ENCODE peak calls at places on chromosomes 11 and 22, in six cellular contexts. R is body of pancreas; S is choroid plexus epithelial cell; K is upper lobe of left lung; B is effector memory CD4-positive, alpha-beta T cell; E is cardiac muscle cell. I is an unnamed sample.

GRCh38 chr11:29432719-29433325 is 584.0 kb downstream of the KCNA4 start:
- DNase-seq in K (no peak), B (no peak), R (no peak), S (peak; percentile 44), E (peak; percentile 48), I (peak; percentile 42)

GRCh38 chr11:44005956-44006355 is 41.8 kb upstream of the ACCSL start:
- DNase-seq in B (no peak), R (no peak), E (no peak), S (no peak), K (no peak), I (no peak)

GRCh38 chr22:17966403-17966717 is 58.0 kb downstream of the MICAL3 start:
- DNase-seq in K (no peak), B (no peak), E (no peak), R (no peak), S (no peak), I (no peak)

GRCh38 chr11:36510567-36511020 is 522 bp upstream of the TRAF6 start:
- DNase-seq in R (no peak), E (no peak), S (peak; percentile 39), K (no peak), B (no peak), I (peak; percentile 49)

GRCh38 chr11:4560462-4560861 is 15.5 kb downstream of the OR52M1 start:
- DNase-seq in R (peak; percentile 4), K (no peak), E (no peak), B (no peak), S (no peak), I (no peak)

GRCh38 chr22:40044870-40045834 is 50.4 kb downstream of the FAM83F start:
- DNase-seq in E (peak; percentile 79), S (peak; percentile 28), B (peak; percentile 72), K (peak; percentile 65), R (peak; percentile 56), I (peak; percentile 24)

GRCh38 chr11:77126861-77127673 is 979 bp upstream of the MYO7A start:
- DNase-seq in S (peak; percentile 59), K (no peak), E (peak; percentile 66), B (peak; percentile 11), R (peak; percentile 42), I (peak; percentile 51)

GRCh38 chr22:28430656-28431055 is 249.0 kb downstream of the TTC28 start:
- DNase-seq in R (no peak), K (no peak), S (no peak), B (no peak), E (no peak), I (peak; percentile 71)

GRCh38 chr11:57732661-57733060 is 8.6 kb upstream of the SELENOH start:
- DNase-seq in E (no peak), K (no peak), S (no peak), B (no peak), R (no peak), I (no peak)

GRCh38 chr22:21703684-21704316 is 31.8 kb downstream of the YPEL1 start:
- DNase-seq in R (no peak), B (no peak), S (no peak), K (no peak), E (no peak), I (no peak)

GRCh38 chr11:61091373-61092279 is 10.7 kb upstream of the CD5 start:
- DNase-seq in S (peak; percentile 41), R (no peak), K (peak; percentile 21), B (no peak), E (peak; percentile 31), I (peak; percentile 3)

GRCh38 chr22:30393885-30394284 is 2.9 kb upstream of the SEC14L2 start:
- DNase-seq in R (no peak), S (no peak), E (no peak), B (no peak), K (no peak), I (no peak)

GRCh38 chr22:20064140-20064480 is 15.9 kb upstream of the DGCR8 start:
- DNase-seq in R (no peak), S (no peak), B (no peak), E (no peak), K (no peak), I (no peak)

GRCh38 chr11:72848846-72849466 is 34.7 kb downstream of the ATG16L2 start:
- DNase-seq in R (no peak), S (peak; percentile 74), E (peak; percentile 51), B (no peak), K (no peak), I (peak; percentile 51)

GRCh38 chr11:91979775-91980174 is 244.8 kb upstream of the FAT3 start:
- DNase-seq in E (no peak), B (no peak), S (no peak), R (no peak), K (no peak), I (no peak)

GRCh38 chr11:74680035-74680671 is 51.1 kb downstream of the CHRDL2 start:
- DNase-seq in E (no peak), B (no peak), S (no peak), K (no peak), R (no peak), I (no peak)

GRCh38 chr22:19869497-19870152 is 15.0 kb upstream of the GNB1L start:
- DNase-seq in B (no peak), E (no peak), K (no peak), S (no peak), R (peak; percentile 1), I (no peak)

GRCh38 chr11:35593143-35593542 is 25.1 kb upstream of the FJX1 start:
- DNase-seq in R (no peak), S (peak; percentile 98), B (no peak), K (peak; percentile 61), E (no peak), I (peak; percentile 98)

GRCh38 chr22:37330200-37331033 is 48.1 kb downstream of the CYTH4 start:
- DNase-seq in K (peak; percentile 89), R (peak; percentile 84), E (peak; percentile 92), S (peak; percentile 93), B (no peak), I (peak; percentile 61)

GRCh38 chr22:20080445-20080775 is 369 bp downstream of the DGCR8 start:
- DNase-seq in E (peak; percentile 76), B (peak; percentile 49), K (peak; percentile 74), R (peak; percentile 54), S (peak; percentile 41), I (peak; percentile 35)

GRCh38 chr11:34114471-34114870 is 9.0 kb downstream of the NAT10 start:
- DNase-seq in S (peak; percentile 18), R (no peak), K (no peak), B (no peak), E (no peak), I (no peak)

GRCh38 chr22:42648368-42649260 is 578 bp downstream of the CYB5R3 start:
- DNase-seq in K (peak; percentile 68), S (peak; percentile 31), R (peak; percentile 83), B (no peak), E (no peak), I (peak; percentile 34)

GRCh38 chr22:41746563-41747400 is 47.5 kb downstream of the MEI1 start:
- DNase-seq in S (peak; percentile 90), B (peak; percentile 18), E (peak; percentile 82), R (peak; percentile 82), K (peak; percentile 84), I (peak; percentile 84)

GRCh38 chr11:68120212-68121066 is 749 bp downstream of the CHKA start:
- DNase-seq in B (peak; percentile 18), S (peak; percentile 31), R (peak; percentile 70), E (peak; percentile 80), K (peak; percentile 78), I (peak; percentile 47)

GRCh38 chr11:119107538-119108150 is 500 bp downstream of the C2CD2L start:
- DNase-seq in S (no peak), R (no peak), B (no peak), K (no peak), E (peak; percentile 42), I (no peak)

GRCh38 chr11:86814775-86815174 is 14.4 kb downstream of the PRSS23 start:
- DNase-seq in R (no peak), E (no peak), S (peak; percentile 45), K (no peak), B (no peak), I (peak; percentile 58)

GRCh38 chr11:7596975-7597391 is 76.3 kb downstream of the CYB5R2 start:
- DNase-seq in K (peak; percentile 30), E (no peak), R (no peak), S (no peak), B (no peak), I (no peak)

GRCh38 chr11:12392672-12393071 is 15.3 kb downstream of the PARVA start:
- DNase-seq in B (no peak), E (no peak), S (no peak), K (no peak), R (no peak), I (no peak)

GRCh38 chr11:70159612-70160570 is 43.2 kb upstream of the FADD start:
- DNase-seq in R (peak; percentile 16), B (no peak), E (no peak), K (no peak), S (no peak), I (peak; percentile 39)

GRCh38 chr11:121596195-121597145 is 143.7 kb upstream of the SORL1-AS1 start:
- DNase-seq in E (no peak), S (no peak), B (no peak), K (no peak), R (no peak), I (peak; percentile 25)

GRCh38 chr11:116648229-116649174 is 124.3 kb downstream of the BUD13 start:
- DNase-seq in B (no peak), R (no peak), E (no peak), K (no peak), S (no peak), I (no peak)

GRCh38 chr11:122995526-122995925 is 13.9 kb upstream of the BSX start:
- DNase-seq in S (no peak), R (no peak), B (no peak), K (no peak), E (no peak), I (no peak)

GRCh38 chr11:62438641-62439040 is 19.8 kb downstream of the SCGB1A1 start:
- DNase-seq in K (no peak), B (no peak), R (no peak), S (no peak), E (no peak), I (no peak)
- H3K4me3 ChIP-seq in K (no peak overlapping the region), B (no peak overlapping the region), R (no peak overlapping the region), S (no peak overlapping the region), E (no peak overlapping the region), I (no peak overlapping the region)

DNA sequence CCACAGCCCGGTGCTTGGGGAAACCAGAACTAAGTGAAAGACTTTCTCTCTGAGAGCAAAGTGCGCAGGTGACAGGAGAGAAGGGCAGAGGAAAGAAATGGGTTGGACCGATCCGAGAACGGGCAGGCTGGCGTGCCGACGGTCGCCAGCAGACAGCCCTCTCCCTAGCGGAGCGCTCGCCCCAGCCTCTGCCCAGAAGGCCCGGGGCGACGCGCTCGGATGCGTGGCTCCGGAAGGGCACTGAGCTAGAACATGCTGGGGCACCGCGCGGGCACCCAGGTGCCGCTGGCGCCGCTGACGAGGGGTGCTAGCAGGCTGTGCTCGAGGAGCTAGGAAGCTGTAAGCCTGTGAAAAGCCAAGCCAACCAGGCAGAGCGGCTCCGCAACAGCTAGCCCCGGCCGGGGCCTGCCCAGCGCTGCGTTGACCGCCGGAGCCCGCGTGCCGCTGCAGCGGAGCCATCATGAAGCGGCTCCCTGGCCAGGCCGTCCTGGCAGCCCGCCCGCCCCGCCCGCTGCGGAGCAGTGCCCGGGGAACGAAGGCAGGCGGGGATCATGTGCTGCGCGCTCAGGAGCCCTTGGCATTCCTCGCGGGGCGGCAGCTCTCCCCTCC is 22.1 kb upstream of the RRAS2 start:
- DNase-seq in E (peak; percentile 72), B (peak; percentile 3), R (peak; percentile 72), S (peak; percentile 46), K (peak; percentile 73), I (peak; percentile 54)
- H3K4me3 ChIP-seq in E (peak overlapping the region; percentile 38), B (peak overlapping the region; percentile 61), R (peak overlapping the region; percentile 26), S (peak overlapping the region; percentile 63), K (peak overlapping the region; percentile 55), I (peak overlapping the region; percentile 58)

GRCh38 chr11:59183768-59184167 is 11.8 kb downstream of the DTX4 start:
- DNase-seq in B (no peak), S (peak; percentile 44), K (no peak), E (no peak), R (no peak), I (peak; percentile 45)
- H3K4me3 ChIP-seq in B (no peak overlapping the region), S (no peak overlapping the region), K (no peak overlapping the region), E (no peak overlapping the region), R (no peak overlapping the region), I (no peak overlapping the region)

GRCh38 chr11:9716275-9717039 is 52.6 kb downstream of the SWAP70 start:
- DNase-seq in R (peak; percentile 39), E (no peak), K (peak; percentile 46), B (no peak), S (peak; percentile 87), I (peak; percentile 94)
- H3K4me3 ChIP-seq in R (no peak overlapping the region), E (no peak overlapping the region), K (no peak overlapping the region), B (no peak overlapping the region), S (no peak overlapping the region), I (no peak overlapping the region)